ENCODE peak calls at places on chromosomes 6 and 20, in six cellular contexts. One of them, this sample, is unnamed.

GRCh38 chr6:151065027-151065815 is 174.5 kb upstream of the AKAP12 start:
- DNase-seq in RPMI8226: no peak
- DNase-seq in GM03348: no peak
- DNase-seq in ACHN: no peak
- DNase-seq in AG08396: no peak
- DNase-seq in CD4-positive, alpha-beta memory T cell: no peak
- DNase-seq in this sample: no peak

GRCh38 chr20:62402456-62402855 is 4.6 kb downstream of the CABLES2 start:
- DNase-seq in RPMI8226: no peak
- DNase-seq in GM03348: no peak
- DNase-seq in ACHN: no peak
- DNase-seq in AG08396: no peak
- DNase-seq in CD4-positive, alpha-beta memory T cell: no peak
- DNase-seq in this sample: no peak

GRCh38 chr6:90212274-90212673 is 84.4 kb downstream of the BACH2 start:
- DNase-seq in RPMI8226: no peak
- DNase-seq in GM03348: no peak
- DNase-seq in ACHN: no peak
- DNase-seq in AG08396: no peak
- DNase-seq in CD4-positive, alpha-beta memory T cell: peak
- DNase-seq in this sample: no peak

GRCh38 chr6:44257007-44257752 is at the start of gene SLC35B2:
- DNase-seq in RPMI8226: peak
- DNase-seq in GM03348: peak
- DNase-seq in ACHN: peak
- DNase-seq in AG08396: peak
- DNase-seq in CD4-positive, alpha-beta memory T cell: peak
- DNase-seq in this sample: peak

GRCh38 chr6:107653183-107653580 is 163.3 kb downstream of the SOBP start:
- DNase-seq in RPMI8226: no peak
- DNase-seq in GM03348: no peak
- DNase-seq in ACHN: no peak
- DNase-seq in AG08396: no peak
- DNase-seq in CD4-positive, alpha-beta memory T cell: no peak
- DNase-seq in this sample: no peak

GRCh38 chr6:18323935-18324707 is 59.8 kb upstream of the DEK start:
- DNase-seq in RPMI8226: peak
- DNase-seq in GM03348: peak
- DNase-seq in ACHN: peak
- DNase-seq in AG08396: peak
- DNase-seq in CD4-positive, alpha-beta memory T cell: peak
- DNase-seq in this sample: peak

GRCh38 chr20:11296221-11296620 is 621.5 kb upstream of the BTBD3 start:
- DNase-seq in RPMI8226: no peak
- DNase-seq in GM03348: no peak
- DNase-seq in ACHN: no peak
- DNase-seq in AG08396: no peak
- DNase-seq in CD4-positive, alpha-beta memory T cell: no peak
- DNase-seq in this sample: no peak

GRCh38 chr6:145051661-145052060 is 683.7 kb downstream of the EPM2A start:
- DNase-seq in RPMI8226: no peak
- DNase-seq in GM03348: peak
- DNase-seq in ACHN: no peak
- DNase-seq in AG08396: no peak
- DNase-seq in CD4-positive, alpha-beta memory T cell: no peak
- DNase-seq in this sample: no peak

GRCh38 chr6:169975701-169976100 is 224.3 kb downstream of the ERMARD start:
- DNase-seq in RPMI8226: no peak
- DNase-seq in GM03348: no peak
- DNase-seq in ACHN: no peak
- DNase-seq in AG08396: no peak
- DNase-seq in CD4-positive, alpha-beta memory T cell: no peak
- DNase-seq in this sample: no peak

GRCh38 chr6:35562060-35562459 is 49.4 kb upstream of the TULP1 start:
- DNase-seq in RPMI8226: no peak
- DNase-seq in GM03348: no peak
- DNase-seq in ACHN: no peak
- DNase-seq in AG08396: no peak
- DNase-seq in CD4-positive, alpha-beta memory T cell: no peak
- DNase-seq in this sample: no peak

GRCh38 chr6:113596907-113597583 is 260.1 kb upstream of the MARCKS start:
- DNase-seq in RPMI8226: no peak
- DNase-seq in GM03348: peak
- DNase-seq in ACHN: no peak
- DNase-seq in AG08396: no peak
- DNase-seq in CD4-positive, alpha-beta memory T cell: no peak
- DNase-seq in this sample: no peak

GRCh38 chr6:5997420-5998093 is 9.2 kb downstream of the NRN1 start:
- DNase-seq in RPMI8226: peak
- DNase-seq in GM03348: peak
- DNase-seq in ACHN: no peak
- DNase-seq in AG08396: peak
- DNase-seq in CD4-positive, alpha-beta memory T cell: peak
- DNase-seq in this sample: no peak

GRCh38 chr20:16518068-16518783 is 55.0 kb downstream of the KIF16B start:
- DNase-seq in RPMI8226: peak
- DNase-seq in GM03348: peak
- DNase-seq in ACHN: peak
- DNase-seq in AG08396: peak
- DNase-seq in CD4-positive, alpha-beta memory T cell: peak
- DNase-seq in this sample: peak

GRCh38 chr6:41690541-41691330 is 44.7 kb downstream of the TFEB start:
- DNase-seq in RPMI8226: no peak
- DNase-seq in GM03348: no peak
- DNase-seq in ACHN: no peak
- DNase-seq in AG08396: no peak
- DNase-seq in CD4-positive, alpha-beta memory T cell: no peak
- DNase-seq in this sample: no peak

GRCh38 chr6:134176283-134176975 is 124.0 kb upstream of the SLC2A12 start:
- DNase-seq in RPMI8226: no peak
- DNase-seq in GM03348: peak
- DNase-seq in ACHN: no peak
- DNase-seq in AG08396: peak
- DNase-seq in CD4-positive, alpha-beta memory T cell: no peak
- DNase-seq in this sample: no peak

GRCh38 chr6:101730954-101731353 is 337.4 kb downstream of the GRIK2 start:
- DNase-seq in RPMI8226: no peak
- DNase-seq in GM03348: peak
- DNase-seq in ACHN: no peak
- DNase-seq in AG08396: no peak
- DNase-seq in CD4-positive, alpha-beta memory T cell: no peak
- DNase-seq in this sample: no peak

GRCh38 chr6:169725270-169726048 is 1.2 kb upstream of the PHF10 start:
- DNase-seq in RPMI8226: peak
- DNase-seq in GM03348: no peak
- DNase-seq in ACHN: peak
- DNase-seq in AG08396: peak
- DNase-seq in CD4-positive, alpha-beta memory T cell: no peak
- DNase-seq in this sample: peak

This sample was measured in HT-29.